ENCODE peak calls at places on chromosomes 7 and 10, in five cellular contexts. One of them, this sample, is unnamed.

GRCh38 chr10:103622935-103623574 is 129.6 kb downstream of the NEURL1 start:
- DNase-seq in IMR-90: no peak
- DNase-seq in PC-3: no peak
- DNase-seq in cardiac fibroblast: no peak
- DNase-seq in left ventricle myocardium inferior: no peak
- DNase-seq in this sample: no peak

GRCh38 chr10:77578583-77579227 is 58.9 kb downstream of the KCNMA1 start:
- DNase-seq in IMR-90: peak
- DNase-seq in PC-3: peak
- DNase-seq in cardiac fibroblast: peak
- DNase-seq in left ventricle myocardium inferior: no peak
- DNase-seq in this sample: peak

GRCh38 chr10:61299156-61299555 is 154.0 kb downstream of the TMEM26 start:
- DNase-seq in PC-3: no peak
- DNase-seq in cardiac fibroblast: no peak
- DNase-seq in left ventricle myocardium inferior: no peak
- DNase-seq in IMR-90: no peak
- DNase-seq in this sample: no peak

GRCh38 chr10:121928528-121928884 is 675 bp upstream of the ATE1 start:
- DNase-seq in left ventricle myocardium inferior: peak
- DNase-seq in cardiac fibroblast: peak
- DNase-seq in PC-3: peak
- DNase-seq in IMR-90: peak
- DNase-seq in this sample: no peak

GRCh38 chr10:6819301-6819700 is 239.2 kb upstream of the PRKCQ start:
- DNase-seq in IMR-90: no peak
- DNase-seq in PC-3: no peak
- DNase-seq in left ventricle myocardium inferior: no peak
- DNase-seq in cardiac fibroblast: no peak
- DNase-seq in this sample: no peak

GRCh38 chr7:142908921-142909870 is 23.7 kb upstream of the TRPV6 start:
- DNase-seq in cardiac fibroblast: peak
- DNase-seq in PC-3: no peak
- DNase-seq in left ventricle myocardium inferior: no peak
- DNase-seq in IMR-90: no peak
- DNase-seq in this sample: no peak

GRCh38 chr7:82443801-82444219 is 233 bp upstream of the CACNA2D1 start:
- DNase-seq in left ventricle myocardium inferior: peak
- DNase-seq in IMR-90: peak
- DNase-seq in PC-3: peak
- DNase-seq in cardiac fibroblast: peak
- DNase-seq in this sample: peak

GRCh38 chr10:24622781-24623301 is 100.8 kb downstream of the ARHGAP21 start:
- DNase-seq in IMR-90: peak
- DNase-seq in left ventricle myocardium inferior: no peak
- DNase-seq in PC-3: no peak
- DNase-seq in cardiac fibroblast: peak
- DNase-seq in this sample: no peak

GRCh38 chr7:109318146-109318545 is 748.5 kb downstream of the DNAJB9 start:
- DNase-seq in IMR-90: no peak
- DNase-seq in PC-3: no peak
- DNase-seq in cardiac fibroblast: no peak
- DNase-seq in left ventricle myocardium inferior: no peak
- DNase-seq in this sample: no peak

GRCh38 chr7:16817536-16817935 is 12.7 kb upstream of the AGR2 start:
- DNase-seq in PC-3: peak
- DNase-seq in cardiac fibroblast: peak
- DNase-seq in left ventricle myocardium inferior: no peak
- DNase-seq in IMR-90: peak
- DNase-seq in this sample: peak

GRCh38 chr10:30550967-30551815 is 78.4 kb downstream of the LYZL2 start:
- DNase-seq in PC-3: no peak
- DNase-seq in left ventricle myocardium inferior: no peak
- DNase-seq in IMR-90: no peak
- DNase-seq in cardiac fibroblast: no peak
- DNase-seq in this sample: no peak

GRCh38 chr10:23538968-23539367 is 100.1 kb downstream of the OTUD1 start:
- DNase-seq in cardiac fibroblast: no peak
- DNase-seq in left ventricle myocardium inferior: no peak
- DNase-seq in PC-3: no peak
- DNase-seq in IMR-90: no peak
- DNase-seq in this sample: no peak

GRCh38 chr7:151058766-151059361 is 525 bp upstream of the SLC4A2 start:
- DNase-seq in IMR-90: no peak
- DNase-seq in cardiac fibroblast: no peak
- DNase-seq in PC-3: peak
- DNase-seq in left ventricle myocardium inferior: no peak
- DNase-seq in this sample: no peak

GRCh38 chr7:134779741-134780065 is 269 bp downstream of the CALD1 start:
- DNase-seq in PC-3: no peak
- DNase-seq in left ventricle myocardium inferior: no peak
- DNase-seq in IMR-90: no peak
- DNase-seq in cardiac fibroblast: no peak
- DNase-seq in this sample: no peak
- H3K4me3 ChIP-seq in PC-3: peak
- H3K4me3 ChIP-seq in left ventricle myocardium inferior: peak
- H3K4me3 ChIP-seq in IMR-90: peak
- H3K4me3 ChIP-seq in cardiac fibroblast: peak
- H3K4me3 ChIP-seq in this sample: peak

DNA sequence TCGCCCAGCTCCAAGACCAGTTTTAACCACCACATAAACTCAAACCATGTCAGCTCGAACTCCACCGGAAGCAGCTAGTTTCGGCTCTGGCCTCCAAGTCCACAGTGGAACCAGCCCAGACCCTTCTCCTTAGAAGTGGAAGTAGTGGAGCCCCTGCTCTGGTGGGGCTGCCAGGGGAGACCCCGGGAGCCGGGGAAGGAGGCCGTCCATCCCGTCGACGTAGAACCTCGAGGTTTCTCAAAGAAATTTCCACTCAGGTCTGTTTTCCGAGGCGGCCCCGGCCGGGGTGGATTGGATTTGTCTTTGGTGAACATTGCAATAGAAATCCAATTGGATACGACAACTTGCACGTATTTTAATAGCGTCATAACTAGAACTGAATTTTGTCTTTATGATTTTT is 87.5 kb downstream of the RGS10 start:
- DNase-seq in left ventricle myocardium inferior: no peak
- DNase-seq in cardiac fibroblast: no peak
- DNase-seq in PC-3: no peak
- DNase-seq in IMR-90: no peak
- DNase-seq in this sample: no peak
- TF ChIP-seq CTCF in left ventricle myocardium inferior: no peak
- TF ChIP-seq CTCF in cardiac fibroblast: no peak
- TF ChIP-seq CTCF in PC-3: no peak
- TF ChIP-seq CTCF in IMR-90: no peak
- TF ChIP-seq CTCF in this sample: no peak

GRCh38 chr10:100736809-100737358 is 8.5 kb upstream of the PAX2 start:
- DNase-seq in PC-3: no peak
- DNase-seq in left ventricle myocardium inferior: no peak
- DNase-seq in cardiac fibroblast: no peak
- DNase-seq in IMR-90: no peak
- DNase-seq in this sample: no peak
- H3K4me3 ChIP-seq in PC-3: no peak
- H3K4me3 ChIP-seq in left ventricle myocardium inferior: peak
- H3K4me3 ChIP-seq in cardiac fibroblast: no peak
- H3K4me3 ChIP-seq in IMR-90: no peak
- H3K4me3 ChIP-seq in this sample: no peak

DNA sequence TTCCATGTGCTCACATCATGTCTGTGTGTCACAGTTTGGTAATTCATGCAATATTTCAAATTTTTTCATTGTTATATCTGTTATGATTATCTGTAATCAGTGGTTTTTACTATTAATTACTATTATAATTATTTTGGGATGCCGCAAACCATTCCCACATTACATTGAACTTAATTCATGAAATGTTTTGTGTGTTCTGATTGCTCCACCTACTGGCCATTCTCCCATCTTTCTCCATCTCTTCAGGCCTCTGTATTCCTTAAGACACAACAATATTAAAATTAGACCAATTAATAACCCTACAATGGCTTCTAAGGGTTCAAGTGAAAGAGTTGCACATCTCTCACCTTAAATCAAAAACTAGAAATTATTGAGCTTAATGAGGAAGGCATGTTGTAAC is 398.5 kb downstream of the PCDH15 start:
- DNase-seq in PC-3: peak
- DNase-seq in cardiac fibroblast: peak
- DNase-seq in IMR-90: peak
- DNase-seq in left ventricle myocardium inferior: no peak
- DNase-seq in this sample: no peak
- TF ChIP-seq CTCF in PC-3: peak
- TF ChIP-seq CTCF in cardiac fibroblast: no peak
- TF ChIP-seq CTCF in IMR-90: peak
- TF ChIP-seq CTCF in left ventricle myocardium inferior: peak
- TF ChIP-seq CTCF in this sample: peak

GRCh38 chr7:115023219-115023618 is 101.3 kb downstream of the MDFIC start:
- DNase-seq in PC-3: no peak
- DNase-seq in cardiac fibroblast: no peak
- DNase-seq in IMR-90: no peak
- DNase-seq in left ventricle myocardium inferior: no peak
- DNase-seq in this sample: no peak
- H3K4me3 ChIP-seq in PC-3: no peak
- H3K4me3 ChIP-seq in cardiac fibroblast: no peak
- H3K4me3 ChIP-seq in IMR-90: no peak
- H3K4me3 ChIP-seq in left ventricle myocardium inferior: no peak
- H3K4me3 ChIP-seq in this sample: no peak

GRCh38 chr10:70914316-70914864 is 26.0 kb upstream of the PCBD1 start:
- DNase-seq in IMR-90: no peak
- DNase-seq in cardiac fibroblast: no peak
- DNase-seq in PC-3: no peak
- DNase-seq in left ventricle myocardium inferior: no peak
- DNase-seq in this sample: no peak
- TF ChIP-seq CTCF in IMR-90: no peak
- TF ChIP-seq CTCF in cardiac fibroblast: no peak
- TF ChIP-seq CTCF in PC-3: no peak
- TF ChIP-seq CTCF in left ventricle myocardium inferior: no peak
- TF ChIP-seq CTCF in this sample: no peak

GRCh38 chr7:66751945-66752344 is 11.4 kb downstream of the RABGEF1 start:
- DNase-seq in PC-3: no peak
- DNase-seq in left ventricle myocardium inferior: no peak
- DNase-seq in cardiac fibroblast: no peak
- DNase-seq in IMR-90: no peak
- DNase-seq in this sample: no peak

GRCh38 chr7:66748791-66749190 is 8.3 kb downstream of the RABGEF1 start:
- DNase-seq in cardiac fibroblast: no peak
- DNase-seq in IMR-90: no peak
- DNase-seq in left ventricle myocardium inferior: peak
- DNase-seq in PC-3: no peak
- DNase-seq in this sample: no peak

GRCh38 chr7:66747385-66748126 is 7.0 kb downstream of the RABGEF1 start:
- DNase-seq in cardiac fibroblast: no peak
- DNase-seq in IMR-90: no peak
- DNase-seq in PC-3: no peak
- DNase-seq in left ventricle myocardium inferior: no peak
- DNase-seq in this sample: no peak

DNA sequence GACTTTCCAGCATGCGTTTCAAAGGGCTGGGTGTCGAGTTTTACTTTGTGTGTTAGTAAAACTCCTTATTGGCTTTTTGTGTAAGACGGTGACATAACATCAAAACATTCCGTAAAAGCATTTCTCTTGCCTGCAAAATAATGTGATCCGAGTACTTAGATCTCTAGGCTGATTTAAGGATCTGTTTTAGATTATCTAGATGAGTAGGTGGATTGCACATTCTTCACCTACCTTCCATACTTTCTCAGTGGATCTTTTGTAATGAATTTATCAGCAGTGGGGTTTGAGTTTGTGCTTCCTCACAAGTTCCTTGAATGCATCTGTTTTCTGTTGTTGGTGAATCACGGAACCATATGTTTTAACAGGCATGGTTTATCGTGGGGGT is 7.6 kb downstream of the RABGEF1 start:
- DNase-seq in PC-3: no peak
- DNase-seq in cardiac fibroblast: no peak
- DNase-seq in IMR-90: no peak
- DNase-seq in left ventricle myocardium inferior: no peak
- DNase-seq in this sample: no peak
- H3K4me3 ChIP-seq in PC-3: no peak
- H3K4me3 ChIP-seq in cardiac fibroblast: no peak
- H3K4me3 ChIP-seq in IMR-90: no peak
- H3K4me3 ChIP-seq in left ventricle myocardium inferior: no peak
- H3K4me3 ChIP-seq in this sample: no peak